ENCODE peak calls at places on chromosomes 2 and 18, in seven cellular contexts. One of them, this sample, is unnamed.

GRCh38 chr2:7292154-7292553 is 374.9 kb downstream of the RNF144A start:
- DNase-seq in IMR-90: no peak
- DNase-seq in fibroblast of pulmonary artery: no peak
- DNase-seq in B cell: no peak
- DNase-seq in A549: no peak
- DNase-seq in DND-41: no peak
- DNase-seq in testis: no peak
- DNase-seq in this sample: no peak

GRCh38 chr2:167785606-167786005 is 461.8 kb downstream of the STK39 start:
- DNase-seq in IMR-90: no peak
- DNase-seq in fibroblast of pulmonary artery: no peak
- DNase-seq in B cell: no peak
- DNase-seq in A549: no peak
- DNase-seq in DND-41: no peak
- DNase-seq in testis: no peak
- DNase-seq in this sample: no peak

GRCh38 chr2:39671606-39672005 is 5.9 kb downstream of the TMEM178A start:
- DNase-seq in IMR-90: no peak
- DNase-seq in fibroblast of pulmonary artery: no peak
- DNase-seq in B cell: no peak
- DNase-seq in A549: no peak
- DNase-seq in DND-41: no peak
- DNase-seq in testis: no peak
- DNase-seq in this sample: no peak

GRCh38 chr18:58402951-58403702 is 225.8 kb downstream of the ALPK2 start:
- DNase-seq in IMR-90: no peak
- DNase-seq in fibroblast of pulmonary artery: no peak
- DNase-seq in B cell: no peak
- DNase-seq in A549: no peak
- DNase-seq in DND-41: no peak
- DNase-seq in testis: no peak
- DNase-seq in this sample: no peak

GRCh38 chr2:27071990-27072830 is 756 bp upstream of the OST4 start:
- DNase-seq in IMR-90: peak; percentile 70
- DNase-seq in fibroblast of pulmonary artery: peak; percentile 87
- DNase-seq in B cell: no peak
- DNase-seq in A549: no peak
- DNase-seq in DND-41: no peak
- DNase-seq in testis: peak; percentile 84
- DNase-seq in this sample: peak; percentile 85

GRCh38 chr2:128293870-128294455 is 24.7 kb downstream of the HS6ST1 start:
- DNase-seq in IMR-90: no peak
- DNase-seq in fibroblast of pulmonary artery: no peak
- DNase-seq in B cell: no peak
- DNase-seq in A549: no peak
- DNase-seq in DND-41: no peak
- DNase-seq in testis: no peak
- DNase-seq in this sample: no peak

GRCh38 chr2:96024336-96025106 is 10.2 kb downstream of the GPAT2 start:
- DNase-seq in IMR-90: no peak
- DNase-seq in fibroblast of pulmonary artery: no peak
- DNase-seq in B cell: no peak
- DNase-seq in A549: no peak
- DNase-seq in DND-41: no peak
- DNase-seq in testis: no peak
- DNase-seq in this sample: no peak

GRCh38 chr18:42977982-42978595 is 137.4 kb downstream of the RIT2 start:
- DNase-seq in IMR-90: no peak
- DNase-seq in fibroblast of pulmonary artery: no peak
- DNase-seq in B cell: no peak
- DNase-seq in A549: no peak
- DNase-seq in DND-41: no peak
- DNase-seq in testis: no peak
- DNase-seq in this sample: no peak

GRCh38 chr2:181104512-181105121 is 124.2 kb downstream of the UBE2E3 start:
- DNase-seq in IMR-90: peak; percentile 76
- DNase-seq in fibroblast of pulmonary artery: peak; percentile 87
- DNase-seq in B cell: no peak
- DNase-seq in A549: peak; percentile 58
- DNase-seq in DND-41: peak; percentile 39
- DNase-seq in testis: peak; percentile 20
- DNase-seq in this sample: peak; percentile 82

GRCh38 chr18:24544141-24544498 is 83.7 kb downstream of the HRH4 start:
- DNase-seq in IMR-90: peak; percentile 40
- DNase-seq in fibroblast of pulmonary artery: peak; percentile 51
- DNase-seq in B cell: no peak
- DNase-seq in A549: peak; percentile 19
- DNase-seq in DND-41: no peak
- DNase-seq in testis: no peak
- DNase-seq in this sample: peak; percentile 43

GRCh38 chr18:62198259-62198658 is 11.2 kb downstream of the RELCH start:
- DNase-seq in IMR-90: no peak
- DNase-seq in fibroblast of pulmonary artery: no peak
- DNase-seq in B cell: no peak
- DNase-seq in A549: no peak
- DNase-seq in DND-41: no peak
- DNase-seq in testis: no peak
- DNase-seq in this sample: no peak

GRCh38 chr2:199339826-199340605 is 117.7 kb downstream of the SATB2 start:
- DNase-seq in IMR-90: peak; percentile 16
- DNase-seq in fibroblast of pulmonary artery: peak; percentile 7
- DNase-seq in B cell: no peak
- DNase-seq in A549: no peak
- DNase-seq in DND-41: no peak
- DNase-seq in testis: no peak
- DNase-seq in this sample: peak; percentile 31

GRCh38 chr2:25992556-25992955 is 10.3 kb upstream of the KIF3C start:
- DNase-seq in IMR-90: no peak
- DNase-seq in fibroblast of pulmonary artery: no peak
- DNase-seq in B cell: no peak
- DNase-seq in A549: no peak
- DNase-seq in DND-41: no peak
- DNase-seq in testis: no peak
- DNase-seq in this sample: no peak

GRCh38 chr2:43484323-43484930 is 111.4 kb downstream of the THADA start:
- DNase-seq in IMR-90: peak; percentile 85
- DNase-seq in fibroblast of pulmonary artery: peak; percentile 95
- DNase-seq in B cell: no peak
- DNase-seq in A549: peak; percentile 85
- DNase-seq in DND-41: no peak
- DNase-seq in testis: no peak
- DNase-seq in this sample: peak; percentile 96

GRCh38 chr2:23137161-23137560 is 247.8 kb upstream of the KLHL29 start:
- DNase-seq in IMR-90: no peak
- DNase-seq in fibroblast of pulmonary artery: no peak
- DNase-seq in B cell: no peak
- DNase-seq in A549: no peak
- DNase-seq in DND-41: no peak
- DNase-seq in testis: no peak
- DNase-seq in this sample: no peak

GRCh38 chr2:96623116-96623515 is 15.0 kb downstream of the KANSL3 start:
- DNase-seq in IMR-90: peak; percentile 33
- DNase-seq in fibroblast of pulmonary artery: no peak
- DNase-seq in B cell: no peak
- DNase-seq in A549: no peak
- DNase-seq in DND-41: no peak
- DNase-seq in testis: no peak
- DNase-seq in this sample: no peak

GRCh38 chr18:73087291-73087977 is 219.6 kb upstream of the NETO1 start:
- DNase-seq in IMR-90: no peak
- DNase-seq in fibroblast of pulmonary artery: no peak
- DNase-seq in B cell: no peak
- DNase-seq in A549: no peak
- DNase-seq in DND-41: no peak
- DNase-seq in testis: no peak
- DNase-seq in this sample: no peak

GRCh38 chr2:166134252-166135151 is 6.7 kb upstream of the SCN1A start:
- DNase-seq in IMR-90: no peak
- DNase-seq in fibroblast of pulmonary artery: no peak
- DNase-seq in B cell: no peak
- DNase-seq in A549: no peak
- DNase-seq in DND-41: no peak
- DNase-seq in testis: no peak
- DNase-seq in this sample: no peak

GRCh38 chr2:85246348-85246747 is 81.4 kb downstream of the TGOLN2 start:
- DNase-seq in IMR-90: no peak
- DNase-seq in fibroblast of pulmonary artery: no peak
- DNase-seq in B cell: no peak
- DNase-seq in A549: no peak
- DNase-seq in DND-41: no peak
- DNase-seq in testis: no peak
- DNase-seq in this sample: no peak

GRCh38 chr2:19818543-19818942 is 83.2 kb downstream of the TTC32 start:
- DNase-seq in IMR-90: no peak
- DNase-seq in fibroblast of pulmonary artery: no peak
- DNase-seq in B cell: no peak
- DNase-seq in A549: no peak
- DNase-seq in DND-41: no peak
- DNase-seq in testis: no peak
- DNase-seq in this sample: no peak

GRCh38 chr2:160402498-160402897 is 91.1 kb downstream of the RBMS1 start:
- DNase-seq in IMR-90: no peak
- DNase-seq in fibroblast of pulmonary artery: no peak
- DNase-seq in B cell: no peak
- DNase-seq in A549: no peak
- DNase-seq in DND-41: no peak
- DNase-seq in testis: no peak
- DNase-seq in this sample: no peak

GRCh38 chr18:48203961-48204666 is 205.1 kb downstream of the ZBTB7C start:
- DNase-seq in IMR-90: no peak
- DNase-seq in fibroblast of pulmonary artery: no peak
- DNase-seq in B cell: no peak
- DNase-seq in A549: no peak
- DNase-seq in DND-41: no peak
- DNase-seq in testis: no peak
- DNase-seq in this sample: no peak

GRCh38 chr2:68248806-68249205 is 3.5 kb downstream of the PPP3R1 start:
- DNase-seq in IMR-90: no peak
- DNase-seq in fibroblast of pulmonary artery: no peak
- DNase-seq in B cell: no peak
- DNase-seq in A549: no peak
- DNase-seq in DND-41: no peak
- DNase-seq in testis: no peak
- DNase-seq in this sample: no peak

GRCh38 chr2:133130548-133131246 is 437.6 kb downstream of the NCKAP5 start:
- DNase-seq in IMR-90: peak; percentile 79
- DNase-seq in fibroblast of pulmonary artery: peak; percentile 3
- DNase-seq in B cell: no peak
- DNase-seq in A549: peak; percentile 9
- DNase-seq in DND-41: no peak
- DNase-seq in testis: no peak
- DNase-seq in this sample: no peak

GRCh38 chr2:29811378-29811777 is 110.0 kb downstream of the ALK start:
- DNase-seq in IMR-90: peak; percentile 4
- DNase-seq in fibroblast of pulmonary artery: no peak
- DNase-seq in B cell: no peak
- DNase-seq in A549: no peak
- DNase-seq in DND-41: no peak
- DNase-seq in testis: no peak
- DNase-seq in this sample: no peak

GRCh38 chr2:73984922-73985317 is 210 bp downstream of the TET3 start:
- DNase-seq in IMR-90: no peak
- DNase-seq in fibroblast of pulmonary artery: no peak
- DNase-seq in B cell: no peak
- DNase-seq in A549: peak; percentile 35
- DNase-seq in DND-41: peak; percentile 78
- DNase-seq in testis: no peak
- DNase-seq in this sample: no peak

GRCh38 chr18:63848159-63848558 is 39.3 kb upstream of the SERPINB2 start:
- DNase-seq in IMR-90: peak; percentile 75
- DNase-seq in fibroblast of pulmonary artery: peak; percentile 73
- DNase-seq in B cell: no peak
- DNase-seq in A549: peak; percentile 70
- DNase-seq in DND-41: peak; percentile 7
- DNase-seq in testis: no peak
- DNase-seq in this sample: peak; percentile 78
- TF ChIP-seq CTCF in IMR-90: peak; percentile 77
- TF ChIP-seq CTCF in fibroblast of pulmonary artery: peak; percentile 79
- TF ChIP-seq CTCF in B cell: no peak
- TF ChIP-seq CTCF in A549: peak; percentile 54
- TF ChIP-seq CTCF in DND-41: peak; percentile 71
- TF ChIP-seq CTCF in testis: peak; percentile 34
- TF ChIP-seq CTCF in this sample: peak; percentile 73

DNA sequence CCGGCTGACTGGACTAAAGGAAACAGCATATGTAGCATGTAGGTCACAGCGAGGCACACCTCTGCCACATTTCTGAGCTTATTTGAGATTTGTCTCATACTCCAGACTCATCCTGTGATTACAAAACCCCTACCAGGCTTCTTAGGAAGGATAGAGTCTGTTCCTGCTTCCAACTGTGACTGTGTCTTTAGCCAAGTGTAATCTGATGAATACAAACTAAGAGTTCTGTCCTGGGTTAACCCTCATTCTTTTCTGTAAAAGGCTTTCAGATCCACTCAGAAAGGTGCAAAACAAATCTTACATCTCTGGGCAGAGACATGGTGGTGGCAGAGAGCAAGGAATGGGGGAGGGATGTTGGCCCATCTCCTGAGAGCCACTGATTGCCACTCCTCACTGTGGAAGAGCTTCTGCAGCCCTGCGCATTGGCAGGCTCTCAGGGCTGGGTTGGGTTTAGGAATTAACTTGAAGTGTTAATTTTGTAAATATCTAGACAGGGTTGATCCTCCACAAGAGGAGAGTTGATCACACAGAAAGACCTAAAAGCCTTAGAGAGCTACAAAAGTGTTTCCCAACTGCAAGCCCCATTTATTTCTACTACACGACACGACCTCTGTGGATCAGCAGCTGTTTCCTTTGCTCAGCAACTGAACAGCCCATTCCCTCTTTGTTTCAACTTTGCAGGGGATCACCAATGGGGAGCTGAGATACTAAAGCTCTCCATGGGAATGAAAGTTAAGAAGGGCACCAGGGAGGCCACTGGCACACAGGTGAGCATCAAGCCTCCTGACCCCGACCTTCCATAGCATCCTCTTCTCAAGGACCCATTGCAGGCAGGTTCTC is 23.7 kb upstream of the SPTBN1 start:
- DNase-seq in IMR-90: no peak
- DNase-seq in fibroblast of pulmonary artery: no peak
- DNase-seq in B cell: no peak
- DNase-seq in A549: no peak
- DNase-seq in DND-41: no peak
- DNase-seq in testis: no peak
- DNase-seq in this sample: no peak
- TF ChIP-seq CTCF in IMR-90: no peak
- TF ChIP-seq CTCF in fibroblast of pulmonary artery: no peak
- TF ChIP-seq CTCF in B cell: no peak
- TF ChIP-seq CTCF in A549: no peak
- TF ChIP-seq CTCF in DND-41: no peak
- TF ChIP-seq CTCF in testis: no peak
- TF ChIP-seq CTCF in this sample: no peak

GRCh38 chr2:163990554-163990953 is 254.7 kb upstream of the FIGN start:
- DNase-seq in IMR-90: no peak
- DNase-seq in fibroblast of pulmonary artery: no peak
- DNase-seq in B cell: no peak
- DNase-seq in A549: no peak
- DNase-seq in DND-41: no peak
- DNase-seq in testis: no peak
- DNase-seq in this sample: no peak
- TF ChIP-seq CTCF in IMR-90: no peak
- TF ChIP-seq CTCF in fibroblast of pulmonary artery: no peak
- TF ChIP-seq CTCF in B cell: no peak
- TF ChIP-seq CTCF in A549: no peak
- TF ChIP-seq CTCF in DND-41: no peak
- TF ChIP-seq CTCF in testis: no peak
- TF ChIP-seq CTCF in this sample: no peak

GRCh38 chr18:50662177-50662576 is 102.3 kb downstream of the MAPK4 start:
- DNase-seq in IMR-90: peak; percentile 4
- DNase-seq in fibroblast of pulmonary artery: peak; percentile 20
- DNase-seq in B cell: no peak
- DNase-seq in A549: peak; percentile 36
- DNase-seq in DND-41: no peak
- DNase-seq in testis: no peak
- DNase-seq in this sample: peak; percentile 1
- TF ChIP-seq CTCF in IMR-90: peak; percentile 26
- TF ChIP-seq CTCF in fibroblast of pulmonary artery: peak; percentile 43
- TF ChIP-seq CTCF in B cell: peak; percentile 14
- TF ChIP-seq CTCF in A549: peak; percentile 22
- TF ChIP-seq CTCF in DND-41: peak; percentile 57
- TF ChIP-seq CTCF in testis: peak; percentile 76
- TF ChIP-seq CTCF in this sample: peak; percentile 25